ENCODE peak calls at places on chromosomes 13 and 19, in six cellular contexts. K is GM12865, Q is fibroblast of pulmonary artery, X is progenitor cell of endocrine pancreas, N is uterus, T is colonic mucosa. E is an unnamed sample.

GRCh38 chr13:44158741-44159632 is 214.6 kb upstream of the SERP2 start:
- DNase-seq in K (no peak), Q (no peak), X (no peak), N (no peak), T (no peak), E (no peak)

GRCh38 chr13:110402301-110403069 is 95.4 kb downstream of the COL4A2 start:
- DNase-seq in K (no peak), Q (no peak), X (no peak), N (peak; percentile 18), T (no peak), E (no peak)

GRCh38 chr19:5291588-5292193 is 48.9 kb downstream of the PTPRS start:
- DNase-seq in K (no peak), Q (no peak), X (no peak), N (no peak), T (no peak), E (no peak)

GRCh38 chr13:94696171-94696570 is 16.2 kb downstream of the SOX21 start:
- DNase-seq in K (no peak), Q (no peak), X (no peak), N (no peak), T (no peak), E (no peak)

GRCh38 chr19:41860419-41861097 is 503 bp downstream of the RPS19 start:
- DNase-seq in K (peak; percentile 37), Q (no peak), X (no peak), N (no peak), T (no peak), E (no peak)

GRCh38 chr13:48642061-48642460 is 11.7 kb upstream of the CYSLTR2 start:
- DNase-seq in K (no peak), Q (no peak), X (no peak), N (no peak), T (no peak), E (no peak)

GRCh38 chr13:99178636-99179035 is 22.0 kb upstream of the UBAC2 start:
- DNase-seq in K (peak; percentile 72), Q (peak; percentile 26), X (no peak), N (no peak), T (peak; percentile 17), E (no peak)

GRCh38 chr19:12913011-12913561 is 6.0 kb downstream of the SYCE2 start:
- DNase-seq in K (no peak), Q (peak; percentile 83), X (no peak), N (peak; percentile 61), T (peak; percentile 40), E (no peak)

GRCh38 chr13:110113284-110113764 is 193.6 kb downstream of the COL4A1 start:
- DNase-seq in K (no peak), Q (peak; percentile 53), X (no peak), N (no peak), T (no peak), E (no peak)

GRCh38 chr13:111245781-111246384 is 74.6 kb upstream of the TEX29 start:
- DNase-seq in K (no peak), Q (peak; percentile 16), X (no peak), N (no peak), T (no peak), E (no peak)

GRCh38 chr13:111555906-111556305 is 235.5 kb downstream of the TEX29 start:
- DNase-seq in K (no peak), Q (no peak), X (no peak), N (no peak), T (no peak), E (no peak)

GRCh38 chr13:40565282-40566148 is 100.9 kb downstream of the FOXO1 start:
- DNase-seq in K (no peak), Q (no peak), X (no peak), N (no peak), T (no peak), E (no peak)

GRCh38 chr13:92807343-92807742 is 419.3 kb upstream of the GPC6 start:
- DNase-seq in K (no peak), Q (peak; percentile 48), X (no peak), N (no peak), T (no peak), E (no peak)

GRCh38 chr13:43077906-43078305 is 54.5 kb downstream of the DNAJC15 start:
- DNase-seq in K (no peak), Q (peak; percentile 24), X (no peak), N (no peak), T (no peak), E (no peak)

GRCh38 chr19:55467236-55468053 is 2.9 kb upstream of the C19orf85 start:
- DNase-seq in K (peak; percentile 70), Q (peak; percentile 82), X (peak; percentile 68), N (peak; percentile 65), T (peak; percentile 62), E (no peak)

GRCh38 chr13:71210861-71211260 is 656.1 kb downstream of the DACH1 start:
- DNase-seq in K (no peak), Q (no peak), X (no peak), N (no peak), T (no peak), E (no peak)

GRCh38 chr13:39037410-39037879 is 444 bp downstream of the PROSER1 start:
- DNase-seq in K (no peak), Q (no peak), X (peak; percentile 77), N (no peak), T (no peak), E (no peak)

GRCh38 chr19:2478324-2478755 is 2.4 kb downstream of the GADD45B start:
- DNase-seq in K (peak; percentile 72), Q (peak; percentile 79), X (no peak), N (peak; percentile 71), T (peak; percentile 81), E (peak; percentile 64)

GRCh38 chr13:97834255-97834654 is 119.2 kb upstream of the IPO5 start:
- DNase-seq in K (no peak), Q (no peak), X (no peak), N (no peak), T (no peak), E (no peak)
- TF ChIP-seq CTCF in K (no peak), Q (no peak), X (no peak), N (no peak), T (no peak), E (no peak)

DNA sequence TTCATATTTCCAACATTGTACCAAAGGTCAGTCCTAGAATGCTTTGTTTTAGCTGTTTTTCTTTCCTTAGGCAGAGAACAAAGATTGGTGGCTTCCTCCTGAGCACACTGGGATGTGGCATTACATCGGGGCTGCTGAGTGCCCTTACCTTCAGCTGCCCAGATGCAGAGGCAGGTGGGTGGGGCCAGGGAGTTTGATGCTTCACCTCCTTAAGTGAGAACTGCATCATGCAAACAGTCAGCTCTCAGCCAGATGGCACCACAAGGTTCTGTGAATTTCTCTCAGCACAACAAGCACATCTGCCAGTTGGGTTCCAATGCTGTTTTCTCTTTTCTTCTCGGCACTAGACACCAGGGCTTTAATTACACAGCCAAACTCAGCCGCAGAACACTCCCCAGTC is 87.4 kb upstream of the UBL3 start:
- DNase-seq in K (peak; percentile 20), Q (no peak), X (no peak), N (no peak), T (no peak), E (no peak)
- TF ChIP-seq CTCF in K (no peak), Q (no peak), X (no peak), N (no peak), T (no peak), E (no peak)

DNA sequence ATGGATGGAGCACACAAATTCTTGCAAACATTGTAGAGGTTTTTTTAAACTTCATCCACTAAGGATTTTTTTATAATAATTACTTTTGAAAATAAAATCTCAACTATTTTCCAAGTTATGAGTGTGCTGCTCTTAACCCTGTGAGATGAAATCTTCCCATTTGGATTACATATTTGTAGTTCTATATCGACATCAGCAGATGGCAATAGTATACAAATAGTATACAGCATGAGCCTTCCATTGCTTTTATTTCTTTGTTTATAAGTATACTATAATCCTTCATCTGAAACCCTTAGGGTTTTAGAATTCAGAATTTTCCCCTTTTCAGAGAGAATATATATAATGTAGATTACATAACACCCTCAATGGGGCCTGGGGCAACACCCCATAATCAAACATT is 70.5 kb downstream of the GJA3 start:
- DNase-seq in K (no peak), Q (peak; percentile 8), X (no peak), N (no peak), T (no peak), E (no peak)
- TF ChIP-seq CTCF in K (no peak), Q (peak; percentile 4), X (no peak), N (no peak), T (no peak), E (no peak)

GRCh38 chr19:21912654-21913053 is 76.7 kb upstream of the ZNF43 start:
- DNase-seq in K (no peak), Q (no peak), X (no peak), N (no peak), T (no peak), E (no peak)
- TF ChIP-seq CTCF in K (no peak), Q (no peak), X (no peak), N (no peak), T (no peak), E (no peak)

DNA sequence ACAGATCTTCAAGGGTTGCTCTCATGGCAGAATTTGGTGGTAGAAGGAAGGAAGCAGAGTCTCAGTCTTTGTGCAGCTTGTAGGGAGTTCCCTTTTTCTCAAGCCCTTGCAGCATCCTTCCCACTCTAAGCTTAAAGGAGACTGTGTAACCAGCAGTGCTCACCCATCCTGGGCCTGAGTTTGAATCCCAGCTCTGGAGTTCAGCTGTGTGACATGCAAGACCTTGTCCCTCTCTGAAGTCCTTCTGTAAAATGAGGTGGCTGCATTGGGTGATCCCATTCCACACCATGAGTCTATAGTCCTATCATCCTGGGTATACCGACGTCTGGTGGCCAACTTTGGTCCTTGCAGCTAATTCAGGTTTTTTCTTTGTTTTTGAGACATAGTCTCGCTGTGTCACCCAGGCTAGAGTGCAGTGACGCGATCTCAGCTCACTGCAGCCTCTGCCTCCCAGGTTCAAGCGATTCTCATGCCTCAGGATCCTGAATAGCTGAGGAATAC is 9.8 kb downstream of the SIGLEC10 start:
- DNase-seq in K (peak; percentile 64), Q (peak; percentile 39), X (no peak), N (no peak), T (no peak), E (no peak)
- TF ChIP-seq CTCF in K (peak; percentile 74), Q (peak; percentile 56), X (peak; percentile 58), N (peak; percentile 12), T (peak; percentile 43), E (no peak)

GRCh38 chr19:1422943-1423342 is 15.3 kb upstream of the RPS15 start:
- DNase-seq in K (no peak), Q (no peak), X (no peak), N (no peak), T (no peak), E (no peak)
- TF ChIP-seq CTCF in K (no peak), Q (no peak), X (no peak), N (no peak), T (no peak), E (no peak)

GRCh38 chr13:72221276-72221962 is 354.4 kb upstream of the DACH1 start:
- DNase-seq in K (peak; percentile 27), Q (peak; percentile 7), X (no peak), N (no peak), T (peak; percentile 39), E (no peak)
- TF ChIP-seq CTCF in K (peak; percentile 81), Q (peak; percentile 44), X (peak; percentile 72), N (no peak), T (peak; percentile 54), E (peak; percentile 47)